ENCODE peak calls at places on chromosomes 2 and 18, in eight cellular contexts. Q is PC-3, J is Caco-2, I is GM10248, X is heart left ventricle, D is BE2C, T is pancreas, S is colonic mucosa. C is an unnamed sample.

GRCh38 chr18:9366126-9366714 is 31.6 kb downstream of the TWSG1 start:
- DNase-seq in D (no peak), I (no peak), T (peak), Q (peak), S (peak), J (peak), X (no peak), C (no peak)

GRCh38 chr2:189217546-189217945 is 38.0 kb upstream of the COL5A2 start:
- DNase-seq in I (no peak), Q (no peak), J (no peak), S (no peak), X (no peak), D (no peak), T (no peak), C (no peak)

GRCh38 chr2:102313950-102314349 is 2.6 kb downstream of the IL1RL1 start:
- DNase-seq in I (no peak), S (no peak), X (no peak), Q (no peak), T (no peak), J (no peak), D (no peak), C (no peak)

GRCh38 chr2:32714521-32714920 is 86.7 kb downstream of the TTC27 start:
- DNase-seq in T (no peak), S (no peak), Q (no peak), J (no peak), I (no peak), D (no peak), X (no peak), C (no peak)

GRCh38 chr2:234691968-234692955 is 195.4 kb upstream of the ARL4C start:
- DNase-seq in S (no peak), T (no peak), I (no peak), D (no peak), Q (no peak), X (no peak), J (no peak), C (no peak)

GRCh38 chr2:235514627-235515363 is 21.0 kb downstream of the AGAP1 start:
- DNase-seq in Q (no peak), X (peak), I (no peak), S (peak), T (no peak), D (no peak), J (no peak), C (no peak)

GRCh38 chr2:158378926-158379325 is 77.6 kb downstream of the CCDC148 start:
- DNase-seq in I (no peak), S (no peak), Q (no peak), D (no peak), J (no peak), X (no peak), T (no peak), C (no peak)

GRCh38 chr2:152330235-152330866 is 4.6 kb upstream of the FMNL2 start:
- DNase-seq in T (no peak), I (no peak), D (no peak), Q (peak), S (no peak), J (no peak), X (no peak), C (no peak)

GRCh38 chr18:45324489-45325111 is 290.7 kb upstream of the SLC14A2 start:
- DNase-seq in T (peak), J (peak), Q (peak), I (no peak), S (peak), X (no peak), D (no peak), C (no peak)

GRCh38 chr2:42095923-42096408 is 48.1 kb downstream of the PKDCC start:
- DNase-seq in I (peak), D (peak), J (peak), Q (peak), X (peak), S (peak), T (peak), C (peak)

GRCh38 chr2:157898591-157898996 is 22.5 kb upstream of the ACVR1 start:
- DNase-seq in T (peak), D (no peak), Q (peak), J (no peak), I (peak), X (no peak), S (no peak), C (no peak)

GRCh38 chr18:477565-477964 is 22.9 kb downstream of the COLEC12 start:
- DNase-seq in S (no peak), Q (peak), T (peak), X (no peak), I (peak), D (no peak), J (peak), C (no peak)
- TF ChIP-seq CTCF in S (peak), Q (peak), T (peak), X (no peak), I (no peak), D (peak), J (peak), C (no peak)

GRCh38 chr18:63119647-63120046 is 199.9 kb downstream of the BCL2 start:
- DNase-seq in J (peak), S (peak), Q (peak), D (peak), X (no peak), T (no peak), I (no peak), C (no peak)
- TF ChIP-seq CTCF in J (peak), S (peak), Q (peak), D (peak), X (peak), T (no peak), I (peak), C (no peak)

GRCh38 chr2:112723995-112724394 is 3.2 kb downstream of the NT5DC4 start:
- DNase-seq in J (no peak), S (no peak), I (no peak), T (no peak), X (no peak), Q (no peak), D (no peak), C (no peak)

GRCh38 chr2:112726487-112727190 is 5.8 kb downstream of the NT5DC4 start:
- DNase-seq in T (peak), I (peak), Q (peak), S (peak), J (peak), D (peak), X (peak), C (peak)

GRCh38 chr2:112724611-112725525 is 4.0 kb downstream of the NT5DC4 start:
- DNase-seq in S (no peak), T (no peak), Q (peak), D (no peak), X (no peak), I (peak), J (no peak), C (no peak)

GRCh38 chr2:112727276-112728028 is 6.6 kb downstream of the NT5DC4 start:
- DNase-seq in J (no peak), X (no peak), D (no peak), I (no peak), Q (no peak), T (no peak), S (no peak), C (no peak)

GRCh38 chr2:112725545-112726457 is 5.0 kb downstream of the NT5DC4 start:
- DNase-seq in X (no peak), T (no peak), D (no peak), J (peak), Q (peak), I (peak), S (no peak), C (no peak)
- TF ChIP-seq CTCF in X (no peak), T (no peak), D (no peak), J (peak), Q (no peak), I (peak), S (no peak), C (no peak)

GRCh38 chr2:55048514-55048924 is 1.7 kb downstream of the RTN4 start:
- DNase-seq in I (no peak), Q (peak), D (peak), T (no peak), S (peak), X (no peak), J (peak), C (no peak)
- TF ChIP-seq CTCF in I (no peak), Q (no peak), D (no peak), T (no peak), S (no peak), X (no peak), J (no peak), C (no peak)

GRCh38 chr2:219414857-219415256 is 3.3 kb upstream of the DES start:
- DNase-seq in X (no peak), D (no peak), J (no peak), I (no peak), Q (no peak), S (no peak), T (no peak), C (no peak)
- TF ChIP-seq CTCF in X (no peak), D (no peak), J (no peak), I (no peak), Q (no peak), S (no peak), T (no peak), C (no peak)

GRCh38 chr2:176873403-176873802 is 339.2 kb upstream of the HNRNPA3 start:
- DNase-seq in J (no peak), Q (no peak), S (no peak), D (peak), X (no peak), I (no peak), T (no peak), C (no peak)
- TF ChIP-seq CTCF in J (no peak), Q (peak), S (no peak), D (peak), X (no peak), I (no peak), T (no peak), C (no peak)

GRCh38 chr18:72041313-72042032 is 502.7 kb downstream of the CBLN2 start:
- DNase-seq in D (no peak), J (no peak), X (no peak), Q (peak), S (no peak), I (no peak), T (no peak), C (no peak)
- TF ChIP-seq CTCF in D (no peak), J (no peak), X (no peak), Q (peak), S (no peak), I (no peak), T (no peak), C (no peak)

DNA sequence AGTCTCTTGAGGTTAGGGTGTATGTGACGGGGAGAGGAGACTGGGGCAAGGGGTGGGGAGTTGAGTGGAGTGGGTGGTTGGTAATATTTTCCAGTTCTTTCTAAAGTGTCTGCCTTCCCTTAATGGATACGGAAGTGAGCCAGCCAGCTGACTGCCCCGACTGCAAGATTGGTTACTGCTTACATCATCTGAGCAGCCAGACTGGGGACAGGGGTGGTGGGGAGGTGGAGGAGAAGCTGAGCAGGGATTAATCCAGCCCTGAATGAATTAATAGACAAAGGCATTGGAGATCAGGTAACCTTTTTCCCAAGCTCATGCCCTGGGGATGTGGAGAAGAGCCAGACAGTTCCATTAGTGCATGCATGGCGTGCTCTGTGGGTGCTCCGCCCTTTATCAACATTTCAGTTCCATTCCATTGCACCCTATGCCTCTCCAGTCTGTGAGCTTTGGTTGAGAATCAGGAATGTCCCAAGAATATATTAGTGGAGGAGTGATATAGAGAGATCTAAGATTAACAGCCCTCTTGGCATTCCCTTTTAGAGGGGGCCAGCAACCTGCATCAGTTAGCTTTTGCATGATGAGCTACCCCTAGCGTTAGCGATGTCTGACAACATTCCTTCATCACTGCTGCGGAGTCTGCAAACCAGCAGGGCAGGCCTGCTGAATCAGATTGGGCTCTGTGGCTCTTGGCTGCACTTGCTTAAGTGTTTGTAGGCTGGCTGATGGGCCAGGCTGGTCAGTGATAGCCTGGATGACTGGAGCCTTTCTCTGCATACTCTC is 67.5 kb downstream of the TNP1 start:
- DNase-seq in S (peak), Q (peak), I (no peak), X (no peak), D (peak), J (no peak), T (no peak), C (no peak)
- TF ChIP-seq CTCF in S (no peak), Q (no peak), I (no peak), X (no peak), D (peak), J (no peak), T (no peak), C (no peak)

GRCh38 chr18:54626779-54627178 is 35.7 kb downstream of the DYNAP start:
- DNase-seq in Q (no peak), X (no peak), I (no peak), J (no peak), D (no peak), T (no peak), S (no peak), C (no peak)

GRCh38 chr18:54616220-54616848 is 25.3 kb downstream of the DYNAP start:
- DNase-seq in T (no peak), X (no peak), S (no peak), J (no peak), D (no peak), I (no peak), Q (peak), C (no peak)

DNA sequence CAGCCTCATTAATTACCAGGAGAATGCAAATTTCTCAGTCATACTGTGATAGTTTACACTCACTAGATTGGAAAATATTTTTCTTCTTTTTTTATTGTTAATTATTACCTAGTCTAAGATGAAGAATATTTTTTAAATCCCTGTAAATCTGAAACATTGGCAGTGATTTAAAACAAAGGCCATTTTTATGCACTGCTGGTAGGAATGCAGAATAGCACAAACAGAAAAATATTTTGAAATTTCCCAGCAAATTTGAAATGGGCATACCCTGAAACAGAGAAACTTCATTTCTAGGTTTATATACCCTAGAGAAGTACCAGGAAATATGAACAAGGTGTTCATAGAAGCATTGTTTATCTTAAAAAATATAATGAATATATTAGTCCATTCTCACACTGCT is 31.0 kb downstream of the DYNAP start:
- DNase-seq in T (no peak), Q (no peak), X (no peak), D (no peak), S (no peak), I (no peak), J (no peak), C (no peak)
- TF ChIP-seq CTCF in T (no peak), Q (peak), X (no peak), D (no peak), S (no peak), I (no peak), J (no peak), C (no peak)

C was measured in activated B cell treated with CpG ODN at 0.5 μM for 24 hours.